ENCODE peak calls at places on chromosome 15, in four cellular contexts. E, X, S and H are unnamed samples. For H3K4me1, the result is how much of the 10 kb centered on the place peaks cover.

GRCh38 chr15:85891470-85891869 is 96.7 kb upstream of the KLHL25 start:
- DNase-seq in S (no peak), X (no peak), E (no peak), H (no peak)

GRCh38 chr15:36313881-36314280 is 265.5 kb upstream of the CDIN1 start:
- DNase-seq in E (no peak), S (no peak), X (no peak), H (no peak)

GRCh38 chr15:71823801-71824200 is 13.4 kb downstream of the NR2E3 start:
- DNase-seq in E (no peak), S (no peak), X (no peak), H (no peak)

GRCh38 chr15:80210612-80211554 is 41.1 kb downstream of the CTXND1 start:
- DNase-seq in E (no peak), X (no peak), S (no peak), H (no peak)

GRCh38 chr15:100985401-100985800 is 66.2 kb downstream of the LRRK1 start:
- DNase-seq in X (no peak), S (no peak), E (no peak), H (no peak)

GRCh38 chr15:40352221-40352901 is 1.5 kb downstream of the PHGR1 start:
- DNase-seq in S (no peak), X (no peak), E (no peak), H (no peak)

GRCh38 chr15:39704684-39705083 is 78.0 kb downstream of the FSIP1 start:
- DNase-seq in X (no peak), E (no peak), S (no peak), H (no peak)

GRCh38 chr15:101407439-101407838 is 82.1 kb downstream of the PCSK6 start:
- DNase-seq in X (no peak), S (no peak), E (no peak), H (no peak)

GRCh38 chr15:71336671-71337070 is 221.4 kb downstream of the THSD4 start:
- DNase-seq in E (no peak), X (no peak), S (no peak), H (no peak)

GRCh38 chr15:73688455-73688854 is 4.3 kb downstream of the CD276 start:
- DNase-seq in X (no peak), S (no peak), E (no peak), H (no peak)

GRCh38 chr15:83064859-83065258 is 2.2 kb downstream of the BTBD1 start:
- DNase-seq in E (no peak), X (no peak), S (no peak), H (no peak)

GRCh38 chr15:31977812-31978662 is 52.3 kb upstream of the CHRNA7 start:
- DNase-seq in E (peak), S (peak), X (peak), H (peak)

GRCh38 chr15:79901958-79902357 is 5.1 kb upstream of the MTHFS start:
- DNase-seq in E (no peak), X (no peak), S (no peak), H (no peak)

GRCh38 chr15:89409184-89409992 is 74.8 kb upstream of the POLG start:
- DNase-seq in X (no peak), S (no peak), E (no peak), H (no peak)

GRCh38 chr15:20353966-20354883 is 187.4 kb downstream of the GOLGA6L6 start:
- DNase-seq in E (peak), X (no peak), S (no peak), H (no peak)

GRCh38 chr15:96771035-96771434 is 440.5 kb downstream of the NR2F2 start:
- DNase-seq in S (no peak), E (no peak), X (no peak), H (no peak)

GRCh38 chr15:100297812-100298211 is 44.0 kb downstream of the ADAMTS17 start:
- DNase-seq in S (no peak), E (no peak), X (no peak), H (no peak)

GRCh38 chr15:85316244-85316934 is 64.0 kb upstream of the AKAP13 start:
- DNase-seq in X (peak), S (peak), E (no peak), H (no peak)

GRCh38 chr15:51386029-51386428 is 44.6 kb downstream of the GLDN start:
- DNase-seq in X (no peak), S (no peak), E (no peak), H (no peak)

GRCh38 chr15:70629735-70630273 is 133.6 kb downstream of the UACA start:
- DNase-seq in X (no peak), S (no peak), E (no peak), H (no peak)

GRCh38 chr15:92902723-92903587 is 2.8 kb downstream of the CHD2 start:
- DNase-seq in E (no peak), X (no peak), S (peak), H (no peak)

GRCh38 chr15:26945046-26945445 is 25.9 kb upstream of the GABRG3 start:
- DNase-seq in S (no peak), X (no peak), E (no peak), H (no peak)

GRCh38 chr15:100570282-100570681 is 31.7 kb downstream of the LINS1 start:
- DNase-seq in X (no peak), S (no peak), E (no peak), H (no peak)

GRCh38 chr15:38611228-38611627 is 46.6 kb upstream of the RASGRP1 start:
- DNase-seq in X (peak), E (no peak), S (no peak), H (no peak)

GRCh38 chr15:29802411-29802810 is 19.9 kb downstream of the TJP1 start:
- DNase-seq in X (no peak), E (no peak), S (no peak), H (no peak)

GRCh38 chr15:63089260-63090043 is 32.2 kb upstream of the LACTB start:
- DNase-seq in X (no peak), E (no peak), S (peak), H (no peak)

GRCh38 chr15:100727291-100727851 is 125.0 kb downstream of the ASB7 start:
- DNase-seq in E (peak), S (no peak), X (no peak), H (no peak)

GRCh38 chr15:99177679-99178078 is 71.7 kb downstream of the TTC23 start:
- DNase-seq in E (no peak), S (no peak), X (no peak), H (no peak)

GRCh38 chr15:80944818-80945217 is 44.8 kb downstream of the MESD start:
- DNase-seq in E (no peak), X (no peak), S (no peak), H (no peak)

GRCh38 chr15:60469893-60470641 is 8.9 kb downstream of the ICE2 start:
- DNase-seq in S (no peak), X (no peak), E (no peak), H (no peak)

GRCh38 chr15:73564255-73564654 is 68.9 kb downstream of the NPTN start:
- DNase-seq in S (peak), E (no peak), X (no peak), H (no peak)

GRCh38 chr15:100783760-100784492 is 95.7 kb upstream of the ALDH1A3 start:
- DNase-seq in S (no peak), X (no peak), E (peak), H (no peak)

DNA sequence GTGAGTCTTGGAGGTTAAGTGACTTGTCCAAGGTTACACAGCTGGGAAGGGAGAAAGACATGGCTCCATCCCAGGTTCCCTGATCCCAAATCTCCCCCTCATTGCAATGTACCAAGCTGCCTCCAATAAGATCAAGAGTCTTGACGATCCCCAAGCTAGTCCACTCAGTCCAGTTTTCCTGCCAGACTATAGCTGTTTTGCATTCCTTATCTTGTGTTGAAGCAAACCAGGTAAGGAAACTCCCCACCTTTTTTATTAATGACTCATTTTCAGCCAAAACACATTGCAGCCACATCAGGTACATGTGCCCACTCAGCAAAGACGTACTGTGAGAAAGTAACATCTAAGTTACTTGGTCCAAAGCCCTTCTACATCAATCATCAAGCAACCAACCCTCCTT is 41.9 kb downstream of the LIPC start:
- DNase-seq in S (peak), X (no peak), E (no peak), H (no peak)
- H3K4me1 ChIP-seq in S (under half), X (half or more), E (half or more), H (under half)

DNA sequence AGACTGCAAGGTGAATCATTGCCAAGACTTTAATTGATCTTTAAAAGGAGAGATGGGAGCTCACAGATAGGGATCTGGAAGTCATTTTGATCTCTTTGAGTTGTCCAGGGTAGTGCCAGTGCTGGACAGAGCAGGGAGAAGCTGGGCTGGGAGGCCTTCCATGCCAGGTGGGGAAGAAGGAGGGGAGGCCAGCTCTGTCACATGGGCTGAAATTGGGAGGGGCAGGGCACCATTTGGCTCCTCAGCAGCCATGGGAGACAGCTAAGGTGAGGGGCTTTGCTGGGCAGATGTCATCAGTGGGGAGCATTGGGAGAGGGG is 23.4 kb downstream of the SMAD6 start:
- DNase-seq in S (no peak), E (no peak), X (no peak), H (no peak)
- H3K4me1 ChIP-seq in S (under half), E (under half), X (under half), H (under half)

DNA sequence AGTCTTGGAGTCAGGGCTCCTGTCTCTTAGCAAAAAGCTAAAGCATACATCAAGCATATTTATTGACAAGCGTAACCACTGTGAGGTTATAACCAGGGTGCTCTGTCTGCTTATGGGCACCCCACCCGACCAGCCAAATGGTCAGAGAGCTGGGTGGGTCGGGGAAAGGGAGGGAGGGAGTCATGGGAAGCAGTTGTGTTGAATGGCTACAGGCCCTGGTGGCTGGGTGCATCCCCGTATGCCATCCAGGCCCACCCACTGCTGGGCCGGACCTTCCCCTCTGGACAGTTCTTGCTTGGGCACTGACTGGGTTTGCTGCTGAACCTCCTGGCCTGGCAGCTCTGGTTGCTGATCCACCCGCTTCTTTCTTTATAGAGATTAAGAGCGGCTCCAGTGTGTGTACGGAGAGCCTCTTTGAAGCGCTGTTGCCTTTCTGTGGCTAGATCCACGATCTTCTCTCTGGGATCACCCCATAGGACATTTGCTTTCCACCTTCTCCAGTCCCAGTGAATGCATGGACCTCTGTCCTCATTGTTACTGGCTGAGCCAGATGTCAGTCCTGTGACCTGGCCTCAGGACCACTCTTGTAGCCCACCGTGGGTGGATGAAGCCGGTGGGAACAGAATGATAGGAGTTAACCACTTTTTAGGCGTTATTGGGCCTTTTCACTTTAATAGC is 59.6 kb downstream of the SMAD3 start:
- DNase-seq in X (no peak), S (no peak), E (no peak), H (no peak)
- H3K4me1 ChIP-seq in X (under half), S (half or more), E (under half), H (under half)

DNA sequence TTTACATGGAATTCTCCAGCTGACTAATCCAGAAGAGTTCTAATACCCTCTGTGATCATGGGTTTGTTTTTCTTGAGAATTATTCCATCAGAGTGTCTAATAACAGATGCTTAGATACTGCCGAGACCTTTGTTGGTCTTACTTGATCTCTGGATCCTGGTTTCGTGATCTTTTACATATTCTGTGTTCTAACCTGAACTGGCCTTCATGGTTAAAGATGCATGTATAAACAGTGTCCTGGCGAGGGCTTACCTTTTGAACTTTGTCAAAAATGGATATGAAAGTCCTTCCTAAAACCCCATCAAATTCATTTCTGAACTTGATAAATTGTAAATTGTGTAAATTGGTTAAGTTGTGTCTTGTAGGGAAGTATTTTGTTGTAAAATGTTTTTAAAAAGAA is 24.8 kb downstream of the UBE2Q2 start:
- DNase-seq in X (no peak), S (no peak), E (no peak), H (no peak)
- H3K4me1 ChIP-seq in X (under half), S (under half), E (under half), H (under half)

DNA sequence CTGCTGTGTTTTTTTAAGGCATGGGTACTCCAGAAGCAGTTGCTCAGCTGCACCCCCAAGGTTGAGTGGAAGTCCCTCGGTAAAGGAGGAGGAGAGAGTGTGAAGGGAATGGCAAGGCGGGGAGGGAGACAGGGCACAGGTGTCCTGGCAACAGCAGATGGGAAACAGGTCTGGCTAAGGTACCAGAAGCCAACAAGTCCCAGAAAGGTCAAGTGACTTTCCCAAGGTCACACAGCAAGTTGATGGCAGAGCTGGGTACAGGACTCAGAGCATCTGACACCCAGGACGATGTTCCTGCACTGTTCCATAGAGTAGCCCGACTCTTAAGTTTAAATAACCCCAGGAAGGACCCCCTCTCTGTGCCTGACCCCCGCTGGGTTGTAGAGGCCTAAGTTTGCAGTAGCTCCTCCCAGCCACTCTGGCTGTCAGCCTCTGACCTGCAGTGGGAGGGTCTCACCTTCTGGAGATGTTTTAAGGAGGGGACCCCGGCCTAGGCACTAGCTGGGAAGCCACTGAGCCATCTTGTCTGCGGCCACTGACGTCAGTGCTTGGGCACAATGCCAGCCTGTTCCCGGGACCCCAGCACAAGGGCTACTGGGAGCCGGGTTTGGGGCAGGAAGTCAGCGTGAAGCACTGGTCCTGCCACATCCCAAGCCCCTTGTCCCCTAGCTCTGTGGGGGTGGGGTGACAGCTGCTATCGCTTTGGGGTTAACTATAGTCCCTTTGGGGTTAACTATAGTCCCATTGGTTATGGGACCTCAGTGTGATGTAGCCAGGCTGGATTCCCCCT is 10.5 kb downstream of the CSK start:
- DNase-seq in E (no peak), S (no peak), X (no peak), H (no peak)
- H3K4me1 ChIP-seq in E (under half), S (under half), X (half or more), H (under half)

GRCh38 chr15:76340198-76340801 is 3.7 kb downstream of the ISL2 start:
- DNase-seq in X (peak), E (no peak), S (peak), H (peak)
- H3K4me1 ChIP-seq in X (half or more), E (under half), S (under half), H (under half)

GRCh38 chr15:22948056-22948455 is 32.1 kb downstream of the CYFIP1 start:
- DNase-seq in X (no peak), E (no peak), S (no peak), H (no peak)
- H3K4me1 ChIP-seq in X (under half), E (under half), S (under half), H (under half)